ENCODE peak calls at places on chromosomes 6 and 20, in six cellular contexts. Q, T, D, E, X and B are unnamed samples.

GRCh38 chr6:148367418-148368024 is 24.9 kb downstream of the SASH1 start:
- DNase-seq in E (no peak), Q (no peak), D (no peak), X (no peak), T (no peak), B (no peak)

GRCh38 chr6:21594427-21595264 is 1.1 kb downstream of the SOX4 start:
- DNase-seq in Q (no peak), T (no peak), D (no peak), X (peak), E (peak), B (no peak)

GRCh38 chr20:24609757-24610156 is 140.3 kb downstream of the SYNDIG1 start:
- DNase-seq in T (no peak), X (no peak), Q (no peak), D (no peak), E (no peak), B (no peak)

GRCh38 chr20:57006411-57007170 is 259.9 kb downstream of the BMP7 start:
- DNase-seq in D (no peak), E (no peak), T (no peak), X (no peak), Q (peak), B (no peak)

GRCh38 chr20:46545077-46545826 is 5.2 kb downstream of the OCSTAMP start:
- DNase-seq in T (no peak), Q (no peak), D (no peak), X (no peak), E (no peak), B (no peak)

GRCh38 chr6:30463651-30464618 is 25.4 kb upstream of the HLA-E start:
- DNase-seq in X (no peak), Q (peak), T (no peak), E (no peak), D (no peak), B (no peak)

GRCh38 chr20:63635431-63636141 is 8.7 kb upstream of the GMEB2 start:
- DNase-seq in E (no peak), Q (peak), X (no peak), T (no peak), D (no peak), B (no peak)

GRCh38 chr6:14664112-14664592 is 546.6 kb downstream of the CD83 start:
- DNase-seq in Q (no peak), E (peak), X (no peak), T (no peak), D (no peak), B (no peak)

GRCh38 chr6:45619994-45620471 is 242.3 kb upstream of the SUPT3H start:
- DNase-seq in E (no peak), D (no peak), Q (no peak), X (no peak), T (no peak), B (no peak)

GRCh38 chr6:45616209-45616608 is 238.5 kb upstream of the SUPT3H start:
- DNase-seq in T (no peak), Q (no peak), X (no peak), E (no peak), D (no peak), B (no peak)

GRCh38 chr6:45618259-45618658 is 240.5 kb upstream of the SUPT3H start:
- DNase-seq in E (no peak), T (no peak), Q (no peak), X (no peak), D (no peak), B (no peak)

GRCh38 chr6:45619211-45619760 is 241.6 kb upstream of the SUPT3H start:
- DNase-seq in D (no peak), Q (no peak), E (no peak), X (no peak), T (no peak), B (no peak)

GRCh38 chr6:45617441-45617840 is 239.7 kb upstream of the SUPT3H start:
- DNase-seq in X (no peak), D (no peak), E (no peak), T (no peak), Q (no peak), B (no peak)
- TF ChIP-seq CTCF in X (peak), D (no peak), E (peak), T (no peak), Q (no peak), B (no peak)

DNA sequence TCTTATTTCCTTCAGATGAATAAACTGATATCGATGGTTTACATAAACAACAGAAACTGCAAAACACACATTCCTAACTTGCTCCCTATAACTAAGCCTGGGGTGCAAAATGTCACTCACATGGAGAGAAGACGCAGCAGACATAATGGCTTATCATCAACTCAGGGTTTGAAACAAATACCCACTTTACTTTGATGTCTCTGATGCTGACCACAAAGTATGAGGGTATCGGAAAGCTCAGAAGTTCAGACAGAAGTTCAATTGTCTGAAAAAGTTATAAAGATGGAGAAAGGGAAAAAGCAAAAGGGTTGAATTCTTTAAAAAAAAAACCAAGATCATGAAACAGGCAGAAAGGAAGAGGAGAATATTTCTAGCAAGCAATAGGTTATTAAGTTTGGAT is 102.7 kb downstream of the FOXC1 start:
- DNase-seq in D (no peak), E (no peak), T (no peak), Q (no peak), X (no peak), B (no peak)
- TF ChIP-seq SIN3A in D (no peak), E (no peak), T (no peak), Q (no peak), X (no peak), B (no peak)

GRCh38 chr20:52217689-52218395 is 26.3 kb upstream of the ZFP64 start:
- DNase-seq in D (no peak), X (no peak), T (no peak), E (no peak), Q (no peak), B (no peak)
- TF ChIP-seq CTCF in D (no peak), X (no peak), T (no peak), E (no peak), Q (no peak), B (no peak)

DNA sequence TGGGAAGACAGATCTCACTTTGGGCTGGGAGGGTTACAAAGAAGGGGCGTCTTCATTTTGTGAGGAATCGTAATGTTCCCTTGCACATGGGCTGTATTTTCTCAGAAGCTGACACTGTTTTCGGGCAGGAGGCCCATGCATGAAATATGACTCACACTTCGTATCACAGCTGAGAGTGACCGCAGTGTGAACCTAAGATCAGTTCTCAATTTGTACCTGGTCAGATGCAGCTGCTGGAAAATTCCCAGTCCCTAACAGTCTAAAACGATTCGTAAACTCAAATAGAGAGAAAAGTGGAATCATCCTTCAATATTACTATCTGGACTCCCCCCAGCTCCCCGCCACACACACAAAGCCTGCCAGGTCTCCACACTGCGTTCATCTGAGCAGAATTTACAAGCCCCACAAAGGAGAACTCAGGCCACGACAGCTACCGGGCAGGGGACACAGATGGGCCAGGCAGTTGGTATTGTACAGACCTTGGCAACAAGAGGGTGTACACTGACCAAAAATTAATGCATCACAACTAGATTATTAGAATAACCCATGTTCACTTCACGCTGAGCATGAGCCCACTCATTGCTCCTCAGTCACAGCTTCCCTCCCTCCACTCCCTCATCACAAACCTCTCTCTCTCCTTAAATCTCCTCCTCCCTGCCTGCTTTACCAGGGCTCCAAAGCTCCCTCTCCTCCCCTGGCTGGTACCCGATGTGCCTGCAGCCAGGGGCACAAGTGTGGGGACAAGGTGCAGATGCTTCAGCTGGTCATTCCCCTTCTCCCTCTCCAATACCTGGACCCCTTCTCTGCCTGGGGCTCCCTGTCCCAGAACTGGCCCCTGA is 488.4 kb downstream of the PREX1 start:
- DNase-seq in T (no peak), Q (peak), E (no peak), D (no peak), X (peak), B (no peak)
- TF ChIP-seq SIN3A in T (no peak), Q (no peak), E (no peak), D (no peak), X (no peak), B (no peak)